ENCODE peak calls at places on chromosomes 13 and 19, in nine cellular contexts. One of them, this sample, is unnamed.

GRCh38 chr19:48991823-48992570 is 1.1 kb downstream of the GYS1 start:
- DNase-seq in activated CD8-positive, alpha-beta memory T cell treated with anti-CD3 and anti-CD28 coated beads, Interleukin-2, amount 50 U/mL, for 4 hours: no peak
- DNase-seq in GM04504: peak
- DNase-seq in left ventricle myocardium inferior: peak
- DNase-seq in caudate nucleus: peak
- DNase-seq in GOT3: no peak
- DNase-seq in EH: peak
- DNase-seq in mesenteric fat pad: no peak
- DNase-seq in AG09319: peak
- DNase-seq in this sample: peak

GRCh38 chr19:41478171-41478570 is 35.2 kb downstream of the ERICH4 start:
- DNase-seq in activated CD8-positive, alpha-beta memory T cell treated with anti-CD3 and anti-CD28 coated beads, Interleukin-2, amount 50 U/mL, for 4 hours: no peak
- DNase-seq in GM04504: no peak
- DNase-seq in left ventricle myocardium inferior: no peak
- DNase-seq in caudate nucleus: no peak
- DNase-seq in GOT3: no peak
- DNase-seq in EH: no peak
- DNase-seq in mesenteric fat pad: no peak
- DNase-seq in AG09319: no peak
- DNase-seq in this sample: no peak

GRCh38 chr19:39433480-39434079 is 2.2 kb downstream of the RPS16 start:
- DNase-seq in activated CD8-positive, alpha-beta memory T cell treated with anti-CD3 and anti-CD28 coated beads, Interleukin-2, amount 50 U/mL, for 4 hours: no peak
- DNase-seq in GM04504: no peak
- DNase-seq in left ventricle myocardium inferior: no peak
- DNase-seq in caudate nucleus: no peak
- DNase-seq in GOT3: no peak
- DNase-seq in EH: no peak
- DNase-seq in mesenteric fat pad: no peak
- DNase-seq in AG09319: no peak
- DNase-seq in this sample: no peak

GRCh38 chr19:58387338-58388174 is 487 bp downstream of the RPS5 start:
- DNase-seq in activated CD8-positive, alpha-beta memory T cell treated with anti-CD3 and anti-CD28 coated beads, Interleukin-2, amount 50 U/mL, for 4 hours: no peak
- DNase-seq in GM04504: no peak
- DNase-seq in left ventricle myocardium inferior: no peak
- DNase-seq in caudate nucleus: no peak
- DNase-seq in GOT3: no peak
- DNase-seq in EH: peak
- DNase-seq in mesenteric fat pad: no peak
- DNase-seq in AG09319: no peak
- DNase-seq in this sample: no peak

GRCh38 chr19:15449620-15450527 is at the start of gene WIZ:
- DNase-seq in activated CD8-positive, alpha-beta memory T cell treated with anti-CD3 and anti-CD28 coated beads, Interleukin-2, amount 50 U/mL, for 4 hours: peak
- DNase-seq in GM04504: peak
- DNase-seq in left ventricle myocardium inferior: peak
- DNase-seq in caudate nucleus: peak
- DNase-seq in GOT3: peak
- DNase-seq in EH: peak
- DNase-seq in mesenteric fat pad: peak
- DNase-seq in AG09319: peak
- DNase-seq in this sample: peak

GRCh38 chr13:89865331-89865833 is 1482.1 kb upstream of the MIR17HG start:
- DNase-seq in activated CD8-positive, alpha-beta memory T cell treated with anti-CD3 and anti-CD28 coated beads, Interleukin-2, amount 50 U/mL, for 4 hours: no peak
- DNase-seq in GM04504: no peak
- DNase-seq in left ventricle myocardium inferior: no peak
- DNase-seq in caudate nucleus: no peak
- DNase-seq in GOT3: no peak
- DNase-seq in EH: no peak
- DNase-seq in mesenteric fat pad: no peak
- DNase-seq in AG09319: no peak
- DNase-seq in this sample: no peak

GRCh38 chr13:74217816-74218215 is 83.6 kb upstream of the KLF12 start:
- DNase-seq in activated CD8-positive, alpha-beta memory T cell treated with anti-CD3 and anti-CD28 coated beads, Interleukin-2, amount 50 U/mL, for 4 hours: no peak
- DNase-seq in GM04504: no peak
- DNase-seq in left ventricle myocardium inferior: no peak
- DNase-seq in caudate nucleus: no peak
- DNase-seq in GOT3: no peak
- DNase-seq in EH: peak
- DNase-seq in mesenteric fat pad: no peak
- DNase-seq in AG09319: no peak
- DNase-seq in this sample: no peak

GRCh38 chr13:25468330-25469178 is 96.8 kb downstream of the ATP8A2 start:
- DNase-seq in activated CD8-positive, alpha-beta memory T cell treated with anti-CD3 and anti-CD28 coated beads, Interleukin-2, amount 50 U/mL, for 4 hours: no peak
- DNase-seq in GM04504: no peak
- DNase-seq in left ventricle myocardium inferior: no peak
- DNase-seq in caudate nucleus: no peak
- DNase-seq in GOT3: no peak
- DNase-seq in EH: peak
- DNase-seq in mesenteric fat pad: no peak
- DNase-seq in AG09319: no peak
- DNase-seq in this sample: no peak

GRCh38 chr19:29966594-29967249 is 24.7 kb downstream of the URI1 start:
- DNase-seq in activated CD8-positive, alpha-beta memory T cell treated with anti-CD3 and anti-CD28 coated beads, Interleukin-2, amount 50 U/mL, for 4 hours: no peak
- DNase-seq in GM04504: no peak
- DNase-seq in left ventricle myocardium inferior: no peak
- DNase-seq in caudate nucleus: no peak
- DNase-seq in GOT3: no peak
- DNase-seq in EH: peak
- DNase-seq in mesenteric fat pad: no peak
- DNase-seq in AG09319: no peak
- DNase-seq in this sample: no peak

GRCh38 chr13:41554626-41555386 is 97.5 kb downstream of the RGCC start:
- DNase-seq in activated CD8-positive, alpha-beta memory T cell treated with anti-CD3 and anti-CD28 coated beads, Interleukin-2, amount 50 U/mL, for 4 hours: no peak
- DNase-seq in GM04504: no peak
- DNase-seq in left ventricle myocardium inferior: no peak
- DNase-seq in caudate nucleus: no peak
- DNase-seq in GOT3: no peak
- DNase-seq in EH: no peak
- DNase-seq in mesenteric fat pad: no peak
- DNase-seq in AG09319: no peak
- DNase-seq in this sample: no peak

GRCh38 chr13:84366484-84366883 is 484.2 kb upstream of the SLITRK1 start:
- DNase-seq in activated CD8-positive, alpha-beta memory T cell treated with anti-CD3 and anti-CD28 coated beads, Interleukin-2, amount 50 U/mL, for 4 hours: no peak
- DNase-seq in GM04504: no peak
- DNase-seq in left ventricle myocardium inferior: no peak
- DNase-seq in caudate nucleus: no peak
- DNase-seq in GOT3: no peak
- DNase-seq in EH: peak
- DNase-seq in mesenteric fat pad: no peak
- DNase-seq in AG09319: no peak
- DNase-seq in this sample: no peak

GRCh38 chr19:15292847-15293582 is 39.3 kb downstream of the BRD4 start:
- DNase-seq in activated CD8-positive, alpha-beta memory T cell treated with anti-CD3 and anti-CD28 coated beads, Interleukin-2, amount 50 U/mL, for 4 hours: no peak
- DNase-seq in GM04504: no peak
- DNase-seq in left ventricle myocardium inferior: no peak
- DNase-seq in caudate nucleus: no peak
- DNase-seq in GOT3: no peak
- DNase-seq in EH: peak
- DNase-seq in mesenteric fat pad: no peak
- DNase-seq in AG09319: no peak
- DNase-seq in this sample: no peak

GRCh38 chr13:42039457-42039945 is 8.9 kb upstream of the DGKH start:
- DNase-seq in activated CD8-positive, alpha-beta memory T cell treated with anti-CD3 and anti-CD28 coated beads, Interleukin-2, amount 50 U/mL, for 4 hours: no peak
- DNase-seq in GM04504: no peak
- DNase-seq in left ventricle myocardium inferior: no peak
- DNase-seq in caudate nucleus: no peak
- DNase-seq in GOT3: no peak
- DNase-seq in EH: no peak
- DNase-seq in mesenteric fat pad: no peak
- DNase-seq in AG09319: no peak
- DNase-seq in this sample: no peak

GRCh38 chr13:94239135-94239534 is 240.3 kb downstream of the DCT start:
- DNase-seq in activated CD8-positive, alpha-beta memory T cell treated with anti-CD3 and anti-CD28 coated beads, Interleukin-2, amount 50 U/mL, for 4 hours: no peak
- DNase-seq in GM04504: no peak
- DNase-seq in left ventricle myocardium inferior: no peak
- DNase-seq in caudate nucleus: no peak
- DNase-seq in GOT3: no peak
- DNase-seq in EH: peak
- DNase-seq in mesenteric fat pad: no peak
- DNase-seq in AG09319: no peak
- DNase-seq in this sample: no peak

GRCh38 chr13:95296326-95296939 is 4.8 kb downstream of the ABCC4 start:
- DNase-seq in activated CD8-positive, alpha-beta memory T cell treated with anti-CD3 and anti-CD28 coated beads, Interleukin-2, amount 50 U/mL, for 4 hours: peak
- DNase-seq in GM04504: no peak
- DNase-seq in left ventricle myocardium inferior: peak
- DNase-seq in caudate nucleus: peak
- DNase-seq in GOT3: no peak
- DNase-seq in EH: peak
- DNase-seq in mesenteric fat pad: no peak
- DNase-seq in AG09319: no peak
- DNase-seq in this sample: peak

GRCh38 chr13:43757266-43757665 is 29.5 kb downstream of the ENOX1 start:
- DNase-seq in activated CD8-positive, alpha-beta memory T cell treated with anti-CD3 and anti-CD28 coated beads, Interleukin-2, amount 50 U/mL, for 4 hours: no peak
- DNase-seq in GM04504: no peak
- DNase-seq in left ventricle myocardium inferior: no peak
- DNase-seq in caudate nucleus: no peak
- DNase-seq in GOT3: no peak
- DNase-seq in EH: no peak
- DNase-seq in mesenteric fat pad: no peak
- DNase-seq in AG09319: no peak
- DNase-seq in this sample: no peak

GRCh38 chr19:2261438-2262172 is 5.4 kb upstream of the JSRP1 start:
- DNase-seq in activated CD8-positive, alpha-beta memory T cell treated with anti-CD3 and anti-CD28 coated beads, Interleukin-2, amount 50 U/mL, for 4 hours: peak
- DNase-seq in GM04504: no peak
- DNase-seq in left ventricle myocardium inferior: no peak
- DNase-seq in caudate nucleus: no peak
- DNase-seq in GOT3: no peak
- DNase-seq in EH: peak
- DNase-seq in mesenteric fat pad: no peak
- DNase-seq in AG09319: no peak
- DNase-seq in this sample: no peak

GRCh38 chr13:44148159-44148929 is 225.3 kb upstream of the SERP2 start:
- DNase-seq in activated CD8-positive, alpha-beta memory T cell treated with anti-CD3 and anti-CD28 coated beads, Interleukin-2, amount 50 U/mL, for 4 hours: no peak
- DNase-seq in GM04504: no peak
- DNase-seq in left ventricle myocardium inferior: no peak
- DNase-seq in caudate nucleus: peak
- DNase-seq in GOT3: no peak
- DNase-seq in EH: no peak
- DNase-seq in mesenteric fat pad: no peak
- DNase-seq in AG09319: no peak
- DNase-seq in this sample: no peak

GRCh38 chr13:86282450-86282849 is 483.2 kb upstream of the SLITRK6 start:
- DNase-seq in activated CD8-positive, alpha-beta memory T cell treated with anti-CD3 and anti-CD28 coated beads, Interleukin-2, amount 50 U/mL, for 4 hours: no peak
- DNase-seq in GM04504: no peak
- DNase-seq in left ventricle myocardium inferior: no peak
- DNase-seq in caudate nucleus: no peak
- DNase-seq in GOT3: no peak
- DNase-seq in EH: no peak
- DNase-seq in mesenteric fat pad: no peak
- DNase-seq in AG09319: no peak
- DNase-seq in this sample: no peak

GRCh38 chr13:95391785-95392184 is 90.5 kb upstream of the ABCC4 start:
- DNase-seq in activated CD8-positive, alpha-beta memory T cell treated with anti-CD3 and anti-CD28 coated beads, Interleukin-2, amount 50 U/mL, for 4 hours: no peak
- DNase-seq in GM04504: no peak
- DNase-seq in left ventricle myocardium inferior: no peak
- DNase-seq in caudate nucleus: no peak
- DNase-seq in GOT3: no peak
- DNase-seq in EH: no peak
- DNase-seq in mesenteric fat pad: no peak
- DNase-seq in AG09319: no peak
- DNase-seq in this sample: no peak

GRCh38 chr19:35149463-35149862 is 5.1 kb upstream of the FXYD5 start:
- DNase-seq in activated CD8-positive, alpha-beta memory T cell treated with anti-CD3 and anti-CD28 coated beads, Interleukin-2, amount 50 U/mL, for 4 hours: no peak
- DNase-seq in GM04504: no peak
- DNase-seq in left ventricle myocardium inferior: no peak
- DNase-seq in caudate nucleus: no peak
- DNase-seq in GOT3: no peak
- DNase-seq in EH: no peak
- DNase-seq in mesenteric fat pad: no peak
- DNase-seq in AG09319: no peak
- DNase-seq in this sample: no peak